ENCODE peak calls at places on chromosomes 4 and X, in nine cellular contexts. One of them, this sample, is unnamed. For H3K36me3 and H3K4me1, the result is how much of the 10 kb centered on the place peaks cover.

GRCh38 chr4:653831-654525 is 20.1 kb downstream of the ATP5ME start:
- DNase-seq in lung: no peak
- DNase-seq in uterus: no peak
- DNase-seq in PC-9: no peak
- DNase-seq in BE2C: no peak
- DNase-seq in gastrocnemius medialis: no peak
- DNase-seq in right lobe of liver: peak
- DNase-seq in heart right ventricle: no peak
- DNase-seq in PC-3: no peak
- DNase-seq in this sample: no peak

GRCh38 chr4:185457136-185457535 is 14.4 kb downstream of the CCDC110 start:
- DNase-seq in PC-3: no peak
- DNase-seq in right lobe of liver: no peak
- DNase-seq in lung: no peak
- DNase-seq in gastrocnemius medialis: no peak
- DNase-seq in BE2C: no peak
- DNase-seq in PC-9: no peak
- DNase-seq in uterus: no peak
- DNase-seq in heart right ventricle: no peak
- DNase-seq in this sample: no peak

GRCh38 chr4:20658456-20658855 is 41.8 kb upstream of the PACRGL start:
- DNase-seq in uterus: no peak
- DNase-seq in gastrocnemius medialis: no peak
- DNase-seq in heart right ventricle: no peak
- DNase-seq in right lobe of liver: no peak
- DNase-seq in PC-9: peak
- DNase-seq in lung: no peak
- DNase-seq in PC-3: peak
- DNase-seq in BE2C: no peak
- DNase-seq in this sample: no peak

GRCh38 chr4:112853662-112854256 is 195.7 kb upstream of the ANK2 start:
- DNase-seq in heart right ventricle: no peak
- DNase-seq in lung: no peak
- DNase-seq in uterus: no peak
- DNase-seq in PC-3: peak
- DNase-seq in BE2C: no peak
- DNase-seq in gastrocnemius medialis: no peak
- DNase-seq in PC-9: no peak
- DNase-seq in right lobe of liver: no peak
- DNase-seq in this sample: no peak

GRCh38 chr4:89365375-89366170 is 58.0 kb upstream of the GPRIN3 start:
- DNase-seq in uterus: no peak
- DNase-seq in PC-3: no peak
- DNase-seq in right lobe of liver: no peak
- DNase-seq in gastrocnemius medialis: no peak
- DNase-seq in PC-9: no peak
- DNase-seq in lung: no peak
- DNase-seq in BE2C: no peak
- DNase-seq in heart right ventricle: no peak
- DNase-seq in this sample: no peak

GRCh38 chrX:65127804-65128203 is 151.6 kb upstream of the ZC4H2 start:
- DNase-seq in uterus: no peak
- DNase-seq in PC-9: no peak
- DNase-seq in lung: no peak
- DNase-seq in gastrocnemius medialis: no peak
- DNase-seq in BE2C: no peak
- DNase-seq in heart right ventricle: peak
- DNase-seq in PC-3: no peak
- DNase-seq in right lobe of liver: no peak
- DNase-seq in this sample: no peak

GRCh38 chrX:12974217-12974796 is 603 bp upstream of the TMSB4X start:
- DNase-seq in PC-9: peak
- DNase-seq in BE2C: no peak
- DNase-seq in uterus: peak
- DNase-seq in right lobe of liver: peak
- DNase-seq in heart right ventricle: peak
- DNase-seq in gastrocnemius medialis: no peak
- DNase-seq in PC-3: peak
- DNase-seq in lung: peak
- DNase-seq in this sample: no peak

GRCh38 chrX:154967603-154968002 is 54.9 kb downstream of the F8 start:
- DNase-seq in gastrocnemius medialis: no peak
- DNase-seq in right lobe of liver: no peak
- DNase-seq in heart right ventricle: no peak
- DNase-seq in uterus: no peak
- DNase-seq in PC-9: no peak
- DNase-seq in BE2C: no peak
- DNase-seq in PC-3: peak
- DNase-seq in lung: no peak
- DNase-seq in this sample: no peak

GRCh38 chr4:169103966-169104412 is 93.9 kb upstream of the CBR4 start:
- DNase-seq in PC-3: peak
- DNase-seq in heart right ventricle: no peak
- DNase-seq in lung: no peak
- DNase-seq in right lobe of liver: no peak
- DNase-seq in BE2C: peak
- DNase-seq in gastrocnemius medialis: no peak
- DNase-seq in PC-9: peak
- DNase-seq in uterus: no peak
- DNase-seq in this sample: no peak

GRCh38 chrX:97389761-97390192 is 506.1 kb downstream of the RPA4 start:
- DNase-seq in right lobe of liver: no peak
- DNase-seq in heart right ventricle: no peak
- DNase-seq in PC-9: no peak
- DNase-seq in uterus: no peak
- DNase-seq in BE2C: no peak
- DNase-seq in gastrocnemius medialis: no peak
- DNase-seq in PC-3: peak
- DNase-seq in lung: no peak
- DNase-seq in this sample: no peak

GRCh38 chr4:153676984-153677383 is 7.1 kb upstream of the TLR2 start:
- DNase-seq in uterus: no peak
- DNase-seq in PC-3: peak
- DNase-seq in PC-9: no peak
- DNase-seq in lung: no peak
- DNase-seq in BE2C: no peak
- DNase-seq in right lobe of liver: no peak
- DNase-seq in gastrocnemius medialis: no peak
- DNase-seq in heart right ventricle: no peak
- DNase-seq in this sample: no peak

GRCh38 chrX:54933150-54933826 is 12.7 kb downstream of the TRO start:
- DNase-seq in BE2C: no peak
- DNase-seq in uterus: no peak
- DNase-seq in heart right ventricle: no peak
- DNase-seq in PC-9: no peak
- DNase-seq in PC-3: no peak
- DNase-seq in lung: no peak
- DNase-seq in gastrocnemius medialis: no peak
- DNase-seq in right lobe of liver: no peak
- DNase-seq in this sample: no peak

GRCh38 chrX:12894074-12894691 is 12.2 kb upstream of the TLR8 start:
- DNase-seq in uterus: peak
- DNase-seq in gastrocnemius medialis: no peak
- DNase-seq in lung: no peak
- DNase-seq in heart right ventricle: no peak
- DNase-seq in PC-3: peak
- DNase-seq in PC-9: peak
- DNase-seq in right lobe of liver: no peak
- DNase-seq in BE2C: peak
- DNase-seq in this sample: no peak

DNA sequence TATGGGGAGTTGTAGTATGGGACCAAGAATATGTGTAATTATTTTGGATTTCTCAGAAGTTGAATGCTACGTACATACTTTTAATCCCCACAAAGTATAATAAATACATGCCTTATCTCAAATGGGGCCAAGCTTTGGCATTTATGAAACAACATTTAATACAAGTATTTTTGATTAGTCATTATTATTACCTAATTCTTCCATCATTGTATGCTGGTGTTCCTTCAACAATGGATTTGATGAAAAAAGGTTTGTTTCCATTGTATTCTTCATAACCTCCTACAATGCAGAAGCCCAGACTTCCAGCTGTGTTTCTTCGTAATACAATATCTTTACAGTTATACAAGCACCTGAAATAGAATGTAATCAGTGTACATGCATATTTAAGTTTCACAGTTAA is 83.8 kb downstream of the FIP1L1 start:
- DNase-seq in uterus: no peak
- DNase-seq in gastrocnemius medialis: no peak
- DNase-seq in PC-3: no peak
- DNase-seq in right lobe of liver: no peak
- DNase-seq in PC-9: no peak
- DNase-seq in BE2C: no peak
- DNase-seq in lung: no peak
- DNase-seq in heart right ventricle: no peak
- DNase-seq in this sample: no peak
- H3K36me3 ChIP-seq in uterus: under half
- H3K36me3 ChIP-seq in gastrocnemius medialis: under half
- H3K36me3 ChIP-seq in PC-3: under half
- H3K36me3 ChIP-seq in right lobe of liver: under half
- H3K36me3 ChIP-seq in PC-9: under half
- H3K36me3 ChIP-seq in BE2C: under half
- H3K36me3 ChIP-seq in lung: under half
- H3K36me3 ChIP-seq in heart right ventricle: half or more
- H3K36me3 ChIP-seq in this sample: under half

DNA sequence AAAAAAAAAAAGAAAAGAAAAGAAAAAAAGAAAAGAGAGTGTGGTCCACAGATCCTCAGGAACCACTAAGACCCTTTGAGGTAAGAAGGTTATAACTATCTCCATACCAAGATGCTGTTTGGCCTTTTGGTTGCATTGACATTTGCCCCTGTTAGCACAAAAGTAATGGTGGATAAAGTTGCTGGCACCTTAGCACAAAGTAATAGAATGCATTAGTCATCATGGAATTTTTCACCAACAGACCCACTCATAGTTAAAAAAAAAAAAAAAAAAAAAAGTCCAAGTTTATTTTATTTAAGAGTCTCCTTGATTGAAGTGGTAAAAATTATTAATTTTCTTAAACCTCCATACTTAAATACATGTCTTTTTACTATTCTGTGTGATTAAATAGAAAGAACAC is 78.4 kb upstream of the RBPJ start:
- DNase-seq in lung: no peak
- DNase-seq in PC-3: peak
- DNase-seq in heart right ventricle: no peak
- DNase-seq in uterus: no peak
- DNase-seq in BE2C: no peak
- DNase-seq in PC-9: no peak
- DNase-seq in right lobe of liver: no peak
- DNase-seq in gastrocnemius medialis: no peak
- DNase-seq in this sample: no peak
- H3K4me1 ChIP-seq in lung: under half
- H3K4me1 ChIP-seq in PC-3: under half
- H3K4me1 ChIP-seq in heart right ventricle: under half
- H3K4me1 ChIP-seq in uterus: under half
- H3K4me1 ChIP-seq in BE2C: under half
- H3K4me1 ChIP-seq in PC-9: under half
- H3K4me1 ChIP-seq in right lobe of liver: under half
- H3K4me1 ChIP-seq in gastrocnemius medialis: under half
- H3K4me1 ChIP-seq in this sample: under half

GRCh38 chr4:186935881-186936280 is 212.2 kb upstream of the FAT1 start:
- DNase-seq in heart right ventricle: no peak
- DNase-seq in lung: no peak
- DNase-seq in uterus: no peak
- DNase-seq in right lobe of liver: no peak
- DNase-seq in PC-9: no peak
- DNase-seq in gastrocnemius medialis: no peak
- DNase-seq in PC-3: no peak
- DNase-seq in BE2C: no peak
- DNase-seq in this sample: no peak

GRCh38 chr4:186939226-186939625 is 215.6 kb upstream of the FAT1 start:
- DNase-seq in uterus: no peak
- DNase-seq in BE2C: no peak
- DNase-seq in heart right ventricle: no peak
- DNase-seq in gastrocnemius medialis: no peak
- DNase-seq in lung: no peak
- DNase-seq in PC-9: no peak
- DNase-seq in right lobe of liver: no peak
- DNase-seq in PC-3: no peak
- DNase-seq in this sample: no peak

GRCh38 chr4:186934841-186935443 is 211.3 kb upstream of the FAT1 start:
- DNase-seq in PC-3: peak
- DNase-seq in gastrocnemius medialis: no peak
- DNase-seq in heart right ventricle: no peak
- DNase-seq in BE2C: no peak
- DNase-seq in right lobe of liver: no peak
- DNase-seq in uterus: no peak
- DNase-seq in lung: no peak
- DNase-seq in PC-9: no peak
- DNase-seq in this sample: no peak

GRCh38 chr4:186934255-186934654 is 210.6 kb upstream of the FAT1 start:
- DNase-seq in PC-9: no peak
- DNase-seq in PC-3: no peak
- DNase-seq in lung: no peak
- DNase-seq in heart right ventricle: no peak
- DNase-seq in BE2C: no peak
- DNase-seq in right lobe of liver: no peak
- DNase-seq in gastrocnemius medialis: no peak
- DNase-seq in uterus: no peak
- DNase-seq in this sample: no peak

DNA sequence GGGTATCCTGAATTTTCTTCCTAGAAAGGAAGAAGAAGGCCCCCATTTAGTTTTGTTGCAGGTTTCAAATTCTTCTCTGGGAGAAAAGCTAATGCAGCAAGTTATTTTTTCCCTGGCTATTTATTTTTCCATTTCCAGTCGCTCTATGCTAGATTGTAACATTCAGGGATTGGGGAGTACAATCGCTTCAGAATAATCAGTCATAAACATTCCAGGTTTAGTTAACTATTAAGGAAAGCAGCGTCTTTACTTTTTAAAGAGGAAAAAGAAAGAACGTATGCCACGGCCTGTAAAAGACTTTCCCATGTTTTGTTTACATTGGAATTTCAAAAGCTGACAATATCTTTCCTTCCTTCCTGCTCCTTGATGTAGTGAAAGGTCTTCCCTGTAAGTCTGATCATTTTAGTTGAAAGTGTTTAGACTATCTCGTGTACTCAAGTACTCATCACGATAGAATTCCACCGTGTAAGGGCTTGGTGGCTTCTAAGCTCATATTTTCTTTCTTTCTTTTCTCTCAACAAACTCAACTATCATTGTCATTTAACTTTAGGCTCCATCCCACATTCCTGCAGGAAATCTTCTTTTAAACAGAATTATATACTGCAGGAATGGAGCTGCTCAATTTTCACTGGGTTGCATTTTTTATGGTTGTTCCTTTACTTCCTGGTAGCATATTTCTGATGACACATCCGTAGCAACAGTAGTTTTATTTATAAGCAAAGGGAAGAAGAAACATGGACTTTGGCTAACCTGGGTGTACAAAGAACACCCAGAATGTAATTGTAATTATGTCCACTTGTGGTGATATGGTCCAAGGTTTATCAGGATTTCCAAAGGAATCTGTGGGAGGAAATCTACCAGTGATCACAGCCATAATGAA is 213.1 kb upstream of the FAT1 start:
- DNase-seq in BE2C: no peak
- DNase-seq in lung: no peak
- DNase-seq in right lobe of liver: no peak
- DNase-seq in gastrocnemius medialis: no peak
- DNase-seq in PC-3: peak
- DNase-seq in PC-9: peak
- DNase-seq in heart right ventricle: no peak
- DNase-seq in uterus: no peak
- DNase-seq in this sample: no peak
- TF ChIP-seq CTCF in BE2C: no peak
- TF ChIP-seq CTCF in lung: no peak
- TF ChIP-seq CTCF in right lobe of liver: peak
- TF ChIP-seq CTCF in gastrocnemius medialis: no peak
- TF ChIP-seq CTCF in PC-3: peak
- TF ChIP-seq CTCF in PC-9: peak
- TF ChIP-seq CTCF in heart right ventricle: no peak
- TF ChIP-seq CTCF in uterus: no peak
- TF ChIP-seq CTCF in this sample: peak

GRCh38 chr4:139537292-139537691 is 18.7 kb downstream of the SETD7 start:
- DNase-seq in PC-3: no peak
- DNase-seq in right lobe of liver: no peak
- DNase-seq in BE2C: no peak
- DNase-seq in heart right ventricle: no peak
- DNase-seq in uterus: no peak
- DNase-seq in lung: no peak
- DNase-seq in gastrocnemius medialis: no peak
- DNase-seq in PC-9: no peak
- DNase-seq in this sample: no peak
- H3K36me3 ChIP-seq in PC-3: under half
- H3K36me3 ChIP-seq in right lobe of liver: under half
- H3K36me3 ChIP-seq in BE2C: under half
- H3K36me3 ChIP-seq in heart right ventricle: under half
- H3K36me3 ChIP-seq in uterus: under half
- H3K36me3 ChIP-seq in lung: under half
- H3K36me3 ChIP-seq in gastrocnemius medialis: under half
- H3K36me3 ChIP-seq in PC-9: under half
- H3K36me3 ChIP-seq in this sample: under half